ENCODE peak calls at places on chromosome 11, in six cellular contexts. One of them, this sample, is unnamed.

GRCh38 chr11:74462631-74463030 is 4.7 kb downstream of the KCNE3 start:
- DNase-seq in tibial artery: no peak
- DNase-seq in heart right ventricle: no peak
- DNase-seq in GM12891: no peak
- DNase-seq in NCI-H1436: no peak
- DNase-seq in A549: no peak
- DNase-seq in this sample: no peak

GRCh38 chr11:69530278-69531070 is 49.0 kb downstream of the LINC01488 start:
- DNase-seq in tibial artery: no peak
- DNase-seq in heart right ventricle: no peak
- DNase-seq in GM12891: no peak
- DNase-seq in NCI-H1436: no peak
- DNase-seq in A549: no peak
- DNase-seq in this sample: no peak

GRCh38 chr11:3341298-3341697 is 37.6 kb downstream of the ZNF195 start:
- DNase-seq in tibial artery: no peak
- DNase-seq in heart right ventricle: peak
- DNase-seq in GM12891: peak
- DNase-seq in NCI-H1436: no peak
- DNase-seq in A549: no peak
- DNase-seq in this sample: no peak

GRCh38 chr11:118791015-118791960 is at the start of gene DDX6:
- DNase-seq in tibial artery: peak
- DNase-seq in heart right ventricle: peak
- DNase-seq in GM12891: peak
- DNase-seq in NCI-H1436: peak
- DNase-seq in A549: peak
- DNase-seq in this sample: peak

GRCh38 chr11:64900263-64900678 is 16.7 kb downstream of the ATG2A start:
- DNase-seq in tibial artery: no peak
- DNase-seq in heart right ventricle: no peak
- DNase-seq in GM12891: no peak
- DNase-seq in NCI-H1436: no peak
- DNase-seq in A549: peak
- DNase-seq in this sample: no peak

GRCh38 chr11:28476053-28476452 is 367.9 kb downstream of the METTL15 start:
- DNase-seq in tibial artery: no peak
- DNase-seq in heart right ventricle: no peak
- DNase-seq in GM12891: no peak
- DNase-seq in NCI-H1436: no peak
- DNase-seq in A549: no peak
- DNase-seq in this sample: no peak

GRCh38 chr11:109547356-109548027 is 125.5 kb downstream of the C11orf87 start:
- DNase-seq in tibial artery: no peak
- DNase-seq in heart right ventricle: no peak
- DNase-seq in GM12891: no peak
- DNase-seq in NCI-H1436: no peak
- DNase-seq in A549: no peak
- DNase-seq in this sample: no peak

GRCh38 chr11:47007579-47007978 is 71.0 kb downstream of the CSTPP1 start:
- DNase-seq in tibial artery: no peak
- DNase-seq in heart right ventricle: no peak
- DNase-seq in GM12891: no peak
- DNase-seq in NCI-H1436: no peak
- DNase-seq in A549: no peak
- DNase-seq in this sample: no peak

GRCh38 chr11:65424200-65425104 is 1.9 kb downstream of the NEAT1 start:
- DNase-seq in tibial artery: peak
- DNase-seq in heart right ventricle: peak
- DNase-seq in GM12891: no peak
- DNase-seq in NCI-H1436: no peak
- DNase-seq in A549: no peak
- DNase-seq in this sample: no peak

GRCh38 chr11:86068138-86068861 is 584 bp downstream of the PICALM start:
- DNase-seq in tibial artery: peak
- DNase-seq in heart right ventricle: peak
- DNase-seq in GM12891: no peak
- DNase-seq in NCI-H1436: peak
- DNase-seq in A549: peak
- DNase-seq in this sample: peak

GRCh38 chr11:12182650-12183511 is 72.5 kb downstream of the MICAL2 start:
- DNase-seq in tibial artery: no peak
- DNase-seq in heart right ventricle: no peak
- DNase-seq in GM12891: no peak
- DNase-seq in NCI-H1436: no peak
- DNase-seq in A549: peak
- DNase-seq in this sample: no peak

GRCh38 chr11:75582935-75583709 is 21.1 kb downstream of the SERPINH1 start:
- DNase-seq in tibial artery: peak
- DNase-seq in heart right ventricle: peak
- DNase-seq in GM12891: peak
- DNase-seq in NCI-H1436: peak
- DNase-seq in A549: peak
- DNase-seq in this sample: peak

GRCh38 chr11:130478204-130478701 is 29.8 kb downstream of the ADAMTS15 start:
- DNase-seq in tibial artery: peak
- DNase-seq in heart right ventricle: peak
- DNase-seq in GM12891: no peak
- DNase-seq in NCI-H1436: no peak
- DNase-seq in A549: peak
- DNase-seq in this sample: no peak

GRCh38 chr11:45322111-45322705 is 36.1 kb upstream of the SYT13 start:
- DNase-seq in tibial artery: peak
- DNase-seq in heart right ventricle: no peak
- DNase-seq in GM12891: no peak
- DNase-seq in NCI-H1436: no peak
- DNase-seq in A549: no peak
- DNase-seq in this sample: no peak

GRCh38 chr11:18527512-18527911 is 770 bp upstream of the TSG101 start:
- DNase-seq in tibial artery: no peak
- DNase-seq in heart right ventricle: no peak
- DNase-seq in GM12891: no peak
- DNase-seq in NCI-H1436: no peak
- DNase-seq in A549: peak
- DNase-seq in this sample: no peak

GRCh38 chr11:1751999-1752906 is 1.9 kb upstream of the IFITM10 start:
- DNase-seq in tibial artery: no peak
- DNase-seq in heart right ventricle: no peak
- DNase-seq in GM12891: no peak
- DNase-seq in NCI-H1436: no peak
- DNase-seq in A549: no peak
- DNase-seq in this sample: no peak

GRCh38 chr11:2774173-2775082 is 74.6 kb upstream of the KCNQ1OT1 start:
- DNase-seq in tibial artery: peak
- DNase-seq in heart right ventricle: no peak
- DNase-seq in GM12891: no peak
- DNase-seq in NCI-H1436: no peak
- DNase-seq in A549: no peak
- DNase-seq in this sample: peak

GRCh38 chr11:34656062-34656720 is 35.3 kb downstream of the EHF start:
- DNase-seq in tibial artery: no peak
- DNase-seq in heart right ventricle: no peak
- DNase-seq in GM12891: no peak
- DNase-seq in NCI-H1436: no peak
- DNase-seq in A549: no peak
- DNase-seq in this sample: no peak

GRCh38 chr11:110903830-110904229 is 191.6 kb upstream of the ARHGAP20 start:
- DNase-seq in tibial artery: no peak
- DNase-seq in heart right ventricle: no peak
- DNase-seq in GM12891: no peak
- DNase-seq in NCI-H1436: no peak
- DNase-seq in A549: no peak
- DNase-seq in this sample: no peak

GRCh38 chr11:28835790-28836189 is 727.6 kb downstream of the METTL15 start:
- DNase-seq in tibial artery: no peak
- DNase-seq in heart right ventricle: no peak
- DNase-seq in GM12891: no peak
- DNase-seq in NCI-H1436: no peak
- DNase-seq in A549: no peak
- DNase-seq in this sample: no peak

GRCh38 chr11:45872513-45873356 is 12.7 kb upstream of the MAPK8IP1 start:
- DNase-seq in tibial artery: no peak
- DNase-seq in heart right ventricle: peak
- DNase-seq in GM12891: peak
- DNase-seq in NCI-H1436: peak
- DNase-seq in A549: peak
- DNase-seq in this sample: peak

GRCh38 chr11:112485280-112485679 is 224.6 kb upstream of the PLET1 start:
- DNase-seq in tibial artery: no peak
- DNase-seq in heart right ventricle: no peak
- DNase-seq in GM12891: no peak
- DNase-seq in NCI-H1436: no peak
- DNase-seq in A549: no peak
- DNase-seq in this sample: no peak

GRCh38 chr11:12088047-12088481 is 22.3 kb upstream of the MICAL2 start:
- DNase-seq in tibial artery: peak
- DNase-seq in heart right ventricle: peak
- DNase-seq in GM12891: no peak
- DNase-seq in NCI-H1436: no peak
- DNase-seq in A549: no peak
- DNase-seq in this sample: no peak

GRCh38 chr11:74170694-74171629 is at the start of the genes C2CD3 and PPME1:
- DNase-seq in tibial artery: peak
- DNase-seq in heart right ventricle: peak
- DNase-seq in GM12891: peak
- DNase-seq in NCI-H1436: peak
- DNase-seq in A549: peak
- DNase-seq in this sample: peak

GRCh38 chr11:62169935-62170334 is 20.1 kb upstream of the SCGB1D1 start:
- DNase-seq in tibial artery: no peak
- DNase-seq in heart right ventricle: no peak
- DNase-seq in GM12891: no peak
- DNase-seq in NCI-H1436: no peak
- DNase-seq in A549: no peak
- DNase-seq in this sample: no peak

GRCh38 chr11:45538939-45539338 is 126.5 kb downstream of the CHST1 start:
- DNase-seq in tibial artery: no peak
- DNase-seq in heart right ventricle: no peak
- DNase-seq in GM12891: no peak
- DNase-seq in NCI-H1436: no peak
- DNase-seq in A549: no peak
- DNase-seq in this sample: no peak

GRCh38 chr11:116856423-116856822 is 19.0 kb upstream of the APOA1 start:
- DNase-seq in tibial artery: no peak
- DNase-seq in heart right ventricle: no peak
- DNase-seq in GM12891: no peak
- DNase-seq in NCI-H1436: no peak
- DNase-seq in A549: no peak
- DNase-seq in this sample: no peak